ENCODE peak calls at places on chromosomes 4 and X, in four cellular contexts. V is Caco-2; E is keratinocyte; B is stimulated activated CD4-positive, alpha-beta T cell treated with anti-CD3 and anti-CD28 coated beads, Interleukin-15, amount 100 ng/mL, for 24 hours. U is an unnamed sample.

GRCh38 chrX:2631743-2632532 is 59.2 kb upstream of the CD99 start:
- DNase-seq in V (no peak), E (no peak), B (no peak), U (no peak)

GRCh38 chr4:20362148-20362547 is 110.4 kb downstream of the SLIT2 start:
- DNase-seq in V (no peak), E (no peak), B (no peak), U (no peak)

GRCh38 chrX:105495376-105495775 is 274.9 kb upstream of the TEX13A start:
- DNase-seq in V (no peak), E (no peak), B (no peak), U (no peak)

GRCh38 chrX:72554448-72555140 is 18.0 kb downstream of the HDAC8 start:
- DNase-seq in V (peak), E (no peak), B (peak), U (no peak)

GRCh38 chr4:84952004-84952403 is 14.5 kb downstream of the WDFY3 start:
- DNase-seq in V (peak), E (peak), B (no peak), U (no peak)

GRCh38 chrX:65644621-65645287 is 22.7 kb upstream of the MSN start:
- DNase-seq in V (no peak), E (peak), B (peak), U (no peak)

GRCh38 chrX:41607264-41607832 is 81.4 kb upstream of the GPR34 start:
- DNase-seq in V (no peak), E (no peak), B (no peak), U (no peak)

GRCh38 chr4:128378668-128379067 is 91.1 kb upstream of the PGRMC2 start:
- DNase-seq in V (no peak), E (no peak), B (no peak), U (no peak)

GRCh38 chr4:150794706-150795105 is 212.8 kb downstream of the MAB21L2 start:
- DNase-seq in V (no peak), E (no peak), B (no peak), U (no peak)

GRCh38 chrX:23341452-23341851 is 6.8 kb downstream of the PTCHD1 start:
- DNase-seq in V (no peak), E (no peak), B (no peak), U (no peak)

GRCh38 chr4:142353149-142353738 is 492.9 kb downstream of the INPP4B start:
- DNase-seq in V (peak), E (peak), B (no peak), U (peak)

GRCh38 chr4:48405924-48406323 is 64.6 kb downstream of the SLAIN2 start:
- DNase-seq in V (no peak), E (no peak), B (no peak), U (no peak)

GRCh38 chrX:130869239-130869638 is 33.8 kb downstream of the ENOX2 start:
- DNase-seq in V (no peak), E (no peak), B (no peak), U (no peak)

GRCh38 chr4:27276322-27277073 is 415.9 kb downstream of the STIM2 start:
- DNase-seq in V (no peak), E (no peak), B (no peak), U (no peak)

GRCh38 chrX:77668391-77669237 is 117.4 kb downstream of the ATRX start:
- DNase-seq in V (no peak), E (no peak), B (no peak), U (no peak)

GRCh38 chrX:68132749-68133148 is 300.5 kb downstream of the OPHN1 start:
- DNase-seq in V (no peak), E (no peak), B (no peak), U (no peak)

GRCh38 chr4:163710158-163710557 is 215.7 kb downstream of the TMA16 start:
- DNase-seq in V (no peak), E (no peak), B (no peak), U (no peak)

GRCh38 chr4:56330691-56331090 is 56.6 kb downstream of the AASDH start:
- DNase-seq in V (no peak), E (no peak), B (no peak), U (no peak)

GRCh38 chr4:108683479-108683878 is 33.1 kb downstream of the OSTC start:
- DNase-seq in V (peak), E (no peak), B (no peak), U (no peak)

GRCh38 chr4:103718993-103719319 is 829 bp downstream of the TACR3 start:
- DNase-seq in V (no peak), E (no peak), B (no peak), U (no peak)

GRCh38 chrX:39974228-39974627 is 123.5 kb downstream of the BCOR start:
- DNase-seq in V (no peak), E (no peak), B (no peak), U (no peak)

GRCh38 chr4:38106301-38106700 is 146.1 kb downstream of the PTTG2 start:
- DNase-seq in V (no peak), E (no peak), B (no peak), U (no peak)

GRCh38 chr4:40601641-40602040 is 28.0 kb downstream of the RBM47 start:
- DNase-seq in V (no peak), E (no peak), B (no peak), U (no peak)

U was measured in HuH-7.